ENCODE peak calls at places on chromosome 9, in eight cellular contexts. J is Right ventricle myocardium inferior; G is substantia nigra; P is brain microvascular endothelial cell; R is cardiac fibroblast; E is fibroblast of the aortic adventitia; U is HFFc6; Z is activated naive CD4-positive, alpha-beta T cell treated with Interleukin-2 at 50 U/mL for 16 hours. T is an unnamed sample.
A peak's percentile ranks its signal among the peaks of the same experiment; 100 is the strongest.

GRCh38 chr9:87671478-87671877 is 54.4 kb upstream of the CTSL start:
- DNase-seq in J (no peak), G (no peak), P (no peak), R (no peak), E (no peak), U (no peak), Z (no peak), T (no peak)

GRCh38 chr9:126232461-126232860 is 94.2 kb upstream of the MVB12B start:
- DNase-seq in J (no peak), G (no peak), P (no peak), R (no peak), E (no peak), U (no peak), Z (no peak), T (no peak)

GRCh38 chr9:128747233-128747632 is 23.3 kb upstream of the ZDHHC12 start:
- DNase-seq in J (no peak), G (no peak), P (no peak), R (no peak), E (no peak), U (no peak), Z (no peak), T (no peak)

GRCh38 chr9:90326219-90326618 is 316.4 kb downstream of the DIRAS2 start:
- DNase-seq in J (no peak), G (no peak), P (no peak), R (peak; percentile 36), E (peak; percentile 71), U (no peak), Z (no peak), T (no peak)

GRCh38 chr9:35697486-35697885 is 7.8 kb upstream of the TPM2 start:
- DNase-seq in J (no peak), G (no peak), P (no peak), R (no peak), E (no peak), U (no peak), Z (no peak), T (no peak)

GRCh38 chr9:71830131-71830530 is 61.8 kb upstream of the CEMIP2 start:
- DNase-seq in J (no peak), G (peak; percentile 70), P (no peak), R (no peak), E (no peak), U (no peak), Z (no peak), T (peak; percentile 93)

GRCh38 chr9:82104252-82104651 is 115.7 kb downstream of the SPATA31D1 start:
- DNase-seq in J (no peak), G (no peak), P (no peak), R (no peak), E (no peak), U (no peak), Z (no peak), T (no peak)

GRCh38 chr9:88950341-88951141 is 40.7 kb upstream of the S1PR3 start:
- DNase-seq in J (no peak), G (no peak), P (no peak), R (peak; percentile 79), E (peak; percentile 80), U (peak; percentile 77), Z (no peak), T (no peak)

GRCh38 chr9:127835930-127836586 is 18.4 kb downstream of the ENG start:
- DNase-seq in J (peak; percentile 82), G (no peak), P (peak; percentile 82), R (peak; percentile 84), E (peak; percentile 63), U (peak; percentile 79), Z (no peak), T (no peak)

GRCh38 chr9:137784046-137784445 is 93.5 kb upstream of the CACNA1B start:
- DNase-seq in J (no peak), G (no peak), P (no peak), R (no peak), E (no peak), U (no peak), Z (no peak), T (no peak)

GRCh38 chr9:16236326-16236725 is 634.1 kb downstream of the BNC2 start:
- DNase-seq in J (no peak), G (no peak), P (peak; percentile 47), R (peak; percentile 88), E (peak; percentile 97), U (peak; percentile 46), Z (no peak), T (no peak)

GRCh38 chr9:131264231-131264630 is 12.1 kb downstream of the FAM78A start:
- DNase-seq in J (no peak), G (no peak), P (no peak), R (no peak), E (no peak), U (no peak), Z (peak; percentile 39), T (no peak)